ENCODE peak calls at places on chromosomes 3 and 15, in four cellular contexts. One of them, this sample, is unnamed.

GRCh38 chr15:88066758-88067157 is 189.8 kb downstream of the NTRK3 start:
- DNase-seq in GM12878: no peak
- DNase-seq in brain microvascular endothelial cell: no peak
- DNase-seq in right atrium auricular region: no peak
- DNase-seq in this sample: no peak

GRCh38 chr3:103052236-103052830 is 617.5 kb downstream of the ZPLD1 start:
- DNase-seq in GM12878: no peak
- DNase-seq in brain microvascular endothelial cell: no peak
- DNase-seq in right atrium auricular region: peak
- DNase-seq in this sample: no peak

GRCh38 chr3:160941885-160942494 is 163.2 kb downstream of the B3GALNT1 start:
- DNase-seq in GM12878: peak
- DNase-seq in brain microvascular endothelial cell: peak
- DNase-seq in right atrium auricular region: peak
- DNase-seq in this sample: peak

GRCh38 chr3:190012784-190013183 is 107.9 kb downstream of the P3H2 start:
- DNase-seq in GM12878: no peak
- DNase-seq in brain microvascular endothelial cell: no peak
- DNase-seq in right atrium auricular region: no peak
- DNase-seq in this sample: no peak

GRCh38 chr3:34301313-34301712 is 502.9 kb downstream of the PDCD6IP start:
- DNase-seq in GM12878: no peak
- DNase-seq in brain microvascular endothelial cell: no peak
- DNase-seq in right atrium auricular region: no peak
- DNase-seq in this sample: no peak

GRCh38 chr15:71532994-71533393 is 277.4 kb upstream of the NR2E3 start:
- DNase-seq in GM12878: no peak
- DNase-seq in brain microvascular endothelial cell: peak
- DNase-seq in right atrium auricular region: no peak
- DNase-seq in this sample: peak

GRCh38 chr15:42048080-42048820 is 27.4 kb upstream of the PLA2G4E start:
- DNase-seq in GM12878: no peak
- DNase-seq in brain microvascular endothelial cell: no peak
- DNase-seq in right atrium auricular region: no peak
- DNase-seq in this sample: no peak

GRCh38 chr3:49465269-49466034 is 4.6 kb upstream of the DAG1 start:
- DNase-seq in GM12878: no peak
- DNase-seq in brain microvascular endothelial cell: no peak
- DNase-seq in right atrium auricular region: no peak
- DNase-seq in this sample: no peak

GRCh38 chr3:174000675-174001074 is 603.1 kb downstream of the NLGN1 start:
- DNase-seq in GM12878: no peak
- DNase-seq in brain microvascular endothelial cell: no peak
- DNase-seq in right atrium auricular region: no peak
- DNase-seq in this sample: no peak

GRCh38 chr3:154132777-154133375 is 11.7 kb downstream of the ARHGEF26 start:
- DNase-seq in GM12878: no peak
- DNase-seq in brain microvascular endothelial cell: no peak
- DNase-seq in right atrium auricular region: no peak
- DNase-seq in this sample: peak

GRCh38 chr3:23611737-23612295 is 193.9 kb upstream of the UBE2E1 start:
- DNase-seq in GM12878: no peak
- DNase-seq in brain microvascular endothelial cell: peak
- DNase-seq in right atrium auricular region: no peak
- DNase-seq in this sample: peak

GRCh38 chr3:37812497-37812896 is 49.2 kb upstream of the CTDSPL start:
- DNase-seq in GM12878: no peak
- DNase-seq in brain microvascular endothelial cell: peak
- DNase-seq in right atrium auricular region: no peak
- DNase-seq in this sample: peak

GRCh38 chr3:64666171-64666581 is 21.6 kb downstream of the ADAMTS9 start:
- DNase-seq in GM12878: no peak
- DNase-seq in brain microvascular endothelial cell: no peak
- DNase-seq in right atrium auricular region: no peak
- DNase-seq in this sample: peak

GRCh38 chr3:150073031-150073430 is 102.3 kb upstream of the PFN2 start:
- DNase-seq in GM12878: no peak
- DNase-seq in brain microvascular endothelial cell: no peak
- DNase-seq in right atrium auricular region: no peak
- DNase-seq in this sample: no peak

GRCh38 chr3:88046731-88047130 is 12.1 kb downstream of the CGGBP1 start:
- DNase-seq in GM12878: no peak
- DNase-seq in brain microvascular endothelial cell: no peak
- DNase-seq in right atrium auricular region: no peak
- DNase-seq in this sample: no peak

GRCh38 chr3:97821413-97821809 is 400 bp upstream of the CRYBG3 start:
- DNase-seq in GM12878: no peak
- DNase-seq in brain microvascular endothelial cell: peak
- DNase-seq in right atrium auricular region: peak
- DNase-seq in this sample: peak

GRCh38 chr3:38581774-38582173 is 67.7 kb downstream of the SCN5A start:
- DNase-seq in GM12878: no peak
- DNase-seq in brain microvascular endothelial cell: no peak
- DNase-seq in right atrium auricular region: peak
- DNase-seq in this sample: no peak

GRCh38 chr15:64895285-64896065 is 16.2 kb upstream of the ANKDD1A start:
- DNase-seq in GM12878: peak
- DNase-seq in brain microvascular endothelial cell: peak
- DNase-seq in right atrium auricular region: no peak
- DNase-seq in this sample: peak

DNA sequence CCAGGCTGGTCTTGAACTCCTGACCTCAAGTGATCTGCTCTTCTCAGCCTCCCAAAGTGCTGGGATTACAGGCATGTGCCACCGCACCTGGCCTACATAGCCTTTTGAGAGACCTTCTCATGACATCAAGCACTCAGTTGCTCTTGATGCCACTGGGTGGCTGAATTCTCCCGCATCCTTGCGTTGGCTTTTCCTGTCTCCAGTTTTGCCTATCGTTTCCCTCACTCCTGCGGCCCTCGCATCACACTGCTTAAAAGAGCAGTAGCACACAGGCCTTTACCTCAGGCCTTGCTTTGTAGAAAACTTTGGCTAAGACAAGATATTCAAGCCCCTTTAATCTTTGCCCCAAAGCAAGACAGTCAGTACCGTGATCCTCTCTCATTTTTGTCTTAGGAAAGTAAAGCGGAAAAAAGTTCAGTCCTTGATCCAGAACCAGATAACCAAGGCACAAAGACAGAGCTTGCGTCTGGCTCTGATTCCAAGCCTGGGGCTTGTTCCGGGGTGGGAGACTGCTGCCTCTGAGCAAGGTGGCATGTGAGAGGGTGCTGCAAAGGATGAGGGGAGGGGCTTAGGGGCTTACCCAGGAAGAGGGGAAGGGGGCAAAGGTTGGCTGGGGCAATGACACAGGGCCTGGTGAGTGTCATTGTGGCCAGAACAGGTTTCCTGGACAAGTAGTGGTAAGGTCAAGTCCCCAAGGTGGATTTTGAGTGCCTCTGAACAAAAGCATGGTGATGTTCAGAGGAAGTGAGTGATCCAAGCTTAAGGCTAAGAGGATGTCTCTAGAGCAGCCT is 175.0 kb upstream of the TLE3 start:
- DNase-seq in GM12878: no peak
- DNase-seq in brain microvascular endothelial cell: no peak
- DNase-seq in right atrium auricular region: no peak
- DNase-seq in this sample: no peak
- TF ChIP-seq CTCF in GM12878: no peak
- TF ChIP-seq CTCF in brain microvascular endothelial cell: no peak
- TF ChIP-seq CTCF in right atrium auricular region: no peak
- TF ChIP-seq CTCF in this sample: no peak

DNA sequence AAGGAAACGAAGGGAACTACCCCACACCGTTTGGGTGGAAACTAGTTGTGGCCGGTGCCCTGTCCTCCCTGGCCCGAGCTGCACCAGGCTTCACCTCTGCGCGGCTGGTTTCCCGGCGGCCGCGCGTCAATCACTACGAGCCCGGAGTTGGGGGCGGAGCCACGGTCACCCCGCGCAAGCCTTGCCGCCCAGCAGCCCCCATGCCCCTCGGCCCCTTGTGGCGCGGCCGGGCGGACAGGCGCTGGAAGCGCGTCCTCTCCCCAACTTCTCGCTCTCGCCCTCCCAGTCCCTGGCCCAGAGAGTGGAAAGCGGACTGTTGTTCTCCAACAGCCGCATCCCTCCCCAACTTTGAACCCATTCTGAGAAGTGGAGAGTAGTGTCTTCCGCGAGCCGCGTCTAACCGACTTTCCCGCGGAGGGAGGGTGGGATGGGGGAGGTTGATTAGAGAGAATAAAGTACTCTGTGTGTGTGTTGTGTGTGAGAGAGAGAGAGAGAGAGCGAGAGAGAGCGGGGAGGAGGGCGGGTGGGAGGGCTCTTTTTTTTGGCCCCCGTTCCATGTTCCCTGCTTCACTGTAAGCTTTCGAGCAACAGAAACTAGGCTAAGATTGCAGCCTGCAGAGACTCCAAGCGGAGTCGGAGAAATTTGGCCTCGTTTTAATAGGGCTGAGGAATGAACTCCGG is 1.4 kb upstream of the MEIS2 start:
- DNase-seq in GM12878: no peak
- DNase-seq in brain microvascular endothelial cell: no peak
- DNase-seq in right atrium auricular region: peak
- DNase-seq in this sample: peak
- H3K4me3 ChIP-seq in GM12878: peak
- H3K4me3 ChIP-seq in brain microvascular endothelial cell: peak
- H3K4me3 ChIP-seq in right atrium auricular region: peak
- H3K4me3 ChIP-seq in this sample: peak

GRCh38 chr15:52678036-52678467 is 1.1 kb downstream of the ATOSA start:
- DNase-seq in GM12878: no peak
- DNase-seq in brain microvascular endothelial cell: peak
- DNase-seq in right atrium auricular region: peak
- DNase-seq in this sample: peak
- TF ChIP-seq CTCF in GM12878: no peak
- TF ChIP-seq CTCF in brain microvascular endothelial cell: peak
- TF ChIP-seq CTCF in right atrium auricular region: no peak
- TF ChIP-seq CTCF in this sample: peak

DNA sequence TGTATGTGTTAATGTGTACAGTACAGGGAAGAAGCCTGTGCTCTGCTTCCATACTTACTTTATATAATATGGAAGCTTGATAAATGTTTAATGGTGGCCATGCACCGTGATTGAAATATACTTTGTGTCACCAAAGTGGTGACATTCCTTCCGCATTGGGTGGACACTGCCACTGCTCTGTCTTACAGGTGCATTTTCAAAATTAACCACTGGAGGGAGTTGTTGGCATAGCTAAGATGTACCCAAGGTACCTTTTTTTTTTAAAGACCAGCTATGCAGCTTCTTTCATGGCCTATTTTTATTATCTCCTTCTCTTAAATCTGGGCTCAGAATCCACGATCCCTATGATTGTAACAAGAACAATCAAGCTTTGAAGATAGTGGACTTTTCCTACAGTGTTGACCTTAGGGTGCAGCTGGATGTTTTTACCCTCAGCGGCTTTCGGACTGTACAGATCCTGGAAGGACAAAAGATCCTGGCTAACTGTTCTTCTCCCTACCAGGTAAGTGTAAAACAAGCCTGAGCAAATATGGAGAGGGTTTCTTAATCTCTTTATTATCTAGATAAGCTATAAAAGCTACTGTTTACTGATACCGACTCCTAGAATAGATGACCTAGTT is 21.6 kb upstream of the PAK6 start:
- DNase-seq in GM12878: peak
- DNase-seq in brain microvascular endothelial cell: peak
- DNase-seq in right atrium auricular region: no peak
- DNase-seq in this sample: peak
- H3K4me3 ChIP-seq in GM12878: no peak
- H3K4me3 ChIP-seq in brain microvascular endothelial cell: no peak
- H3K4me3 ChIP-seq in right atrium auricular region: no peak
- H3K4me3 ChIP-seq in this sample: no peak

GRCh38 chr15:74482661-74483060 is 21.7 kb upstream of the UBL7 start:
- DNase-seq in GM12878: no peak
- DNase-seq in brain microvascular endothelial cell: peak
- DNase-seq in right atrium auricular region: no peak
- DNase-seq in this sample: peak
- TF ChIP-seq CTCF in GM12878: no peak
- TF ChIP-seq CTCF in brain microvascular endothelial cell: peak
- TF ChIP-seq CTCF in right atrium auricular region: no peak
- TF ChIP-seq CTCF in this sample: peak

GRCh38 chr15:83285284-83285978 is 967 bp upstream of the BNC1 start:
- DNase-seq in GM12878: no peak
- DNase-seq in brain microvascular endothelial cell: no peak
- DNase-seq in right atrium auricular region: no peak
- DNase-seq in this sample: no peak
- H3K4me3 ChIP-seq in GM12878: no peak
- H3K4me3 ChIP-seq in brain microvascular endothelial cell: peak
- H3K4me3 ChIP-seq in right atrium auricular region: no peak
- H3K4me3 ChIP-seq in this sample: peak

DNA sequence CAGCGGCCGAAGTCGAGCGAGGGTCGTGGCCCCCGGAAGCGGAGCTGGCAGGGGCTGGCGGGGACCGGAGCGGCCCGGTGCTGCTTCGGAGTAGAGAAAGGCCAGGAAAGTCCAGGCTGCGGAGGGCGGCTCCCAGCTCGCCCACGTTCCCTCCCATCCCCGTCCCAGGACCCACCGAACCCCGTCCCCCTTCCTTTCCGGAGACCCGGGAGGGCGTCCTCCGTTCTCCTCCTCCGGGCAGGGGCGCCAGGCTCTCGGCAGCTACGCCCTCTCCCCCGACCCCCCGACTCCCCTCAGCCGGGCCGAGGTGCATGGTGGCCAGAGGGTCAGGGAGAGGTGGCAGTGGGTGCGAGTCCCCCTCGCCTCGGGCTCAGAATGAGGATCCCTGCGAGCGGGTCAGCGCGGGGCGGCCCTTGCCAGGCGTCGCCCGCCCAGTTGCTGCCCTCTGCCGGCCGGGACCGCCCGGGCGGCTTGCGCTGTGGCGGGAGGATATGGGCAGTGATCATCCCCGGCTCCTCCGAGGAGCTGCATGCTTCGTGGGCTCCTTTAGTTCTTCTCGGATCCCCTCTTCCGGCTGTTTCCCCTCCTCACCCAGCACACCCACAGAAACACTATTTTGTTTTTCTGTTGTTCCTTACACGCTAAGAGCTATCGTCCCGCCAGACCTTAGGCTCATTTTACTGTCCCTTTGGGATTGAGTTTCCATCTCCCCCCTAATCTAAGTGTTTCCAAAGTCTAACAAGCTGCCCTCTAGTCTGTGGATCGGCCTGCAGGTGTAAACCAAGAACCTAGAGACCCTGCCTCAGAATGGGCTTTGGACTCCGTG is 744 bp upstream of the ALDH1A2 start:
- DNase-seq in GM12878: no peak
- DNase-seq in brain microvascular endothelial cell: peak
- DNase-seq in right atrium auricular region: peak
- DNase-seq in this sample: peak
- TF ChIP-seq CTCF in GM12878: peak
- TF ChIP-seq CTCF in brain microvascular endothelial cell: peak
- TF ChIP-seq CTCF in right atrium auricular region: peak
- TF ChIP-seq CTCF in this sample: peak

GRCh38 chr3:183449791-183450190 is 21.4 kb upstream of the MCF2L2 start:
- DNase-seq in GM12878: no peak
- DNase-seq in brain microvascular endothelial cell: no peak
- DNase-seq in right atrium auricular region: no peak
- DNase-seq in this sample: no peak
- H3K4me3 ChIP-seq in GM12878: no peak
- H3K4me3 ChIP-seq in brain microvascular endothelial cell: peak
- H3K4me3 ChIP-seq in right atrium auricular region: no peak
- H3K4me3 ChIP-seq in this sample: no peak